ENCODE peak calls at places on chromosome 5, in five cellular contexts. E is HTR-8/SVneo, F is Kasumi-1, W is left ventricle myocardium superior, J is NCI-H1092 treated with DMSO at 0.1 percent for 48 hours. P is an unnamed sample.

GRCh38 chr5:84242286-84242685 is 142.4 kb downstream of the EDIL3 start:
- DNase-seq in E (peak), F (no peak), W (no peak), J (no peak), P (no peak)

GRCh38 chr5:158456756-158457155 is 597.8 kb upstream of the CLINT1 start:
- DNase-seq in E (peak), F (no peak), W (no peak), J (no peak), P (no peak)

GRCh38 chr5:180464603-180464970 is 29.6 kb upstream of the CNOT6 start:
- DNase-seq in E (no peak), F (no peak), W (no peak), J (no peak), P (no peak)

GRCh38 chr5:16807475-16807874 is 128.6 kb downstream of the MYO10 start:
- DNase-seq in E (no peak), F (no peak), W (no peak), J (no peak), P (no peak)

GRCh38 chr5:38518341-38518740 is 38.1 kb downstream of the LIFR start:
- DNase-seq in E (no peak), F (no peak), W (no peak), J (no peak), P (no peak)

GRCh38 chr5:89342106-89342876 is 459.3 kb upstream of the MEF2C start:
- DNase-seq in E (no peak), F (no peak), W (no peak), J (no peak), P (no peak)

GRCh38 chr5:112329429-112330090 is 89.5 kb downstream of the EPB41L4A start:
- DNase-seq in E (no peak), F (no peak), W (no peak), J (no peak), P (no peak)

GRCh38 chr5:140041492-140042421 is 1.3 kb downstream of the NRG2 start:
- DNase-seq in E (peak), F (no peak), W (peak), J (peak), P (peak)

GRCh38 chr5:177128551-177128976 is 5.0 kb upstream of the NSD1 start:
- DNase-seq in E (no peak), F (no peak), W (no peak), J (no peak), P (no peak)

GRCh38 chr5:180074462-180074861 is 2.9 kb upstream of the RNF130 start:
- DNase-seq in E (no peak), F (no peak), W (no peak), J (no peak), P (no peak)

P was measured in endothelial cell.